ENCODE peak calls at places on chromosomes 6 and 20, in ten cellular contexts. J is ovary, Y is heart left ventricle, X is testis, O is A549, C is stomach, I is uterus, R is HCT116, S is sigmoid colon, T is tibial nerve. B is an unnamed sample.

GRCh38 chr6:83192456-83192855 is 609 bp downstream of the PGM3 start:
- DNase-seq in J (no peak), Y (no peak), X (no peak), O (no peak), C (no peak), I (no peak), R (no peak), S (no peak), T (no peak), B (no peak)

GRCh38 chr6:56450882-56451739 is 191.6 kb downstream of the DST start:
- DNase-seq in J (peak; percentile 91), Y (peak; percentile 74), X (peak; percentile 70), O (no peak), C (peak; percentile 77), I (peak; percentile 72), R (no peak), S (peak; percentile 83), T (no peak), B (peak; percentile 20)

GRCh38 chr6:167779123-167779992 is 47.4 kb upstream of the AFDN start:
- DNase-seq in J (no peak), Y (no peak), X (no peak), O (no peak), C (no peak), I (no peak), R (no peak), S (peak; percentile 57), T (no peak), B (no peak)

GRCh38 chr20:36460648-36461599 is 80.4 kb upstream of the MYL9 start:
- DNase-seq in J (peak; percentile 94), Y (peak; percentile 96), X (peak; percentile 96), O (peak; percentile 89), C (peak; percentile 96), I (peak; percentile 94), R (peak; percentile 75), S (peak; percentile 96), T (peak; percentile 93), B (peak; percentile 96)

GRCh38 chr20:18986895-18987580 is 173.5 kb downstream of the SCP2D1 start:
- DNase-seq in J (peak; percentile 42), Y (no peak), X (peak; percentile 52), O (no peak), C (no peak), I (no peak), R (no peak), S (peak; percentile 81), T (no peak), B (no peak)

GRCh38 chr20:25295386-25296093 is 47.7 kb downstream of the PYGB start:
- DNase-seq in J (no peak), Y (no peak), X (no peak), O (no peak), C (peak; percentile 72), I (no peak), R (no peak), S (no peak), T (no peak), B (no peak)

GRCh38 chr20:51417745-51418529 is 124.6 kb downstream of the NFATC2 start:
- DNase-seq in J (no peak), Y (peak; percentile 46), X (no peak), O (no peak), C (no peak), I (no peak), R (no peak), S (no peak), T (no peak), B (no peak)

GRCh38 chr6:127026247-127026646 is 92.2 kb upstream of the RSPO3 start:
- DNase-seq in J (no peak), Y (no peak), X (no peak), O (peak; percentile 61), C (no peak), I (no peak), R (peak; percentile 37), S (no peak), T (no peak), B (no peak)

GRCh38 chr6:17418281-17419188 is 25.1 kb downstream of the CAP2 start:
- DNase-seq in J (no peak), Y (no peak), X (no peak), O (peak; percentile 27), C (no peak), I (peak; percentile 25), R (no peak), S (no peak), T (no peak), B (no peak)

GRCh38 chr6:169589699-169590257 is 112.1 kb downstream of the WDR27 start:
- DNase-seq in J (no peak), Y (no peak), X (no peak), O (no peak), C (no peak), I (no peak), R (no peak), S (no peak), T (no peak), B (no peak)

GRCh38 chr6:144582939-144583613 is 297.9 kb downstream of the UTRN start:
- DNase-seq in J (no peak), Y (peak; percentile 74), X (peak; percentile 43), O (no peak), C (peak; percentile 31), I (no peak), R (no peak), S (peak; percentile 66), T (no peak), B (no peak)

GRCh38 chr6:19838442-19839236 is 1.5 kb downstream of the ID4 start:
- DNase-seq in J (peak; percentile 28), Y (peak; percentile 65), X (peak; percentile 41), O (peak; percentile 27), C (peak; percentile 74), I (no peak), R (peak; percentile 33), S (peak; percentile 67), T (no peak), B (no peak)

GRCh38 chr6:43823879-43824740 is 54.1 kb downstream of the VEGFA start:
- DNase-seq in J (no peak), Y (no peak), X (no peak), O (no peak), C (peak; percentile 87), I (no peak), R (no peak), S (no peak), T (no peak), B (no peak)

DNA sequence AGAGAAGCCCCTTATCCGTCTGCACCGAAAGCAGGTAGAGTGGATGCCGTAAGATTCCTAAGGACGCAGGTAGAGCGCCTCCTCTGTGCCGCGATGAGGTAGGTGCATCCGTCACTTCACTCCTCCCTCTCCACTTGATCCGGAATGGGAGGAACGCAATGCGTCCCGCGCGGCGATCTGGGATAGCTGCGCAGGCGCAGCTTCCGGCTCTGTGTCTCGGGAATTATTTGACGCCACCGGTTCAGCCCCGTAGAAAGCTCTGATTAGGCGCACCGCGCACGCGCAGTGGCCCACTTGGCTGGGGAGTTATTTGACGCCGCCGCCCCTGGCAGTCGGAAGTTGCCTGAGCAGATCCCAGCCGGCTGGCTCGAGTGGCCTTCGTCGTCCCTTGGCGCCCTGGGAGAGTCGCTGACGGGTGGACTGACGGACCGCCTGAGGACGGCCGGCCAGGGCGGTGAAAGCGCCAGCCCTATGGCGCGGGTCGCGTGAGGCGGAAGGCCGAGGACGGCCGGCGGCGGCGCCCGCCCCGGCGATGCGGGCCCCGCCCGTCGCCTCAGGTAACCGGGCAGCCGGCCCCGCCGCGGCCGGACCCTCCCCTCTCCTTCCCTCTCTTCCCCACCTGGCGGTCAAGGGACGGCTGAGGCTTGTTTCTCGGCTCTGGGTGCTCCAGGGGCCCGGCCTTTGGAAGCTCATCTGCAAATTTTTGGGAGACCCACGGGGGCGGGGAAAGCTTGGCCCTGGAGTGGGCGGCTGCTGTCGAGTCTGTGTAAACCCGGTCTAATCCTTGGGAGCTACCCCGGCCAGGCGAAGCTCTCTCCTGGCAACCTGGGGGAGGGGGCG is at the start of gene RALGAPB:
- DNase-seq in J (peak; percentile 99), Y (peak; percentile 100), X (peak; percentile 99), O (peak; percentile 99), C (peak; percentile 100), I (peak; percentile 99), R (peak; percentile 98), S (peak; percentile 99), T (peak; percentile 99), B (peak; percentile 99)
- TF ChIP-seq POLR2A in J (peak; percentile 76), Y (no peak), X (no peak), O (peak; percentile 52), C (no peak), I (peak; percentile 63), R (peak; percentile 86), S (no peak), T (peak; percentile 68), B (peak; percentile 73)

GRCh38 chr6:111745636-111746035 is 127.6 kb downstream of the FYN start:
- DNase-seq in J (no peak), Y (no peak), X (no peak), O (no peak), C (no peak), I (no peak), R (no peak), S (no peak), T (no peak), B (no peak)
- TF ChIP-seq POLR2A in J (no peak), Y (no peak), X (no peak), O (no peak), C (no peak), I (no peak), R (no peak), S (no peak), T (no peak), B (no peak)

DNA sequence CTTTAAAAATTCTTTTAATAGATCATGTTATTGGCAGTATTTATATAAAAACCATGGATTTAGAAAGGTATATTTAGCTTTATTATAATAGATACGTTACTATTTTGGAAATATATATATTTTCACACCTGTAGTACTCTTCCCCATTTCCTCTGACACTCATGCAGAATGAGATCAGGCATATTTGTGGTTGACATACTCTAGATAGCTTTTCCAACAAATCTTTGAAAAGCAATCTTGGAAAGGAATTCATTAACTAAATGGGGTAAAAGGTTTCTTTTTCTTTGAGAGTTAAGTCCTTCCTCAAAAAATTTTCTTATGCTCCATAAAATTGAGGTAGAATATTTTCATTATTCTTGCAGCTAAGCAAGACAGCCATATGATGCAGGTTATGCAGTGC is 14.5 kb downstream of the ASF1A start:
- DNase-seq in J (no peak), Y (no peak), X (no peak), O (no peak), C (no peak), I (no peak), R (no peak), S (no peak), T (no peak), B (no peak)
- TF ChIP-seq POLR2A in J (no peak), Y (no peak), X (no peak), O (no peak), C (no peak), I (no peak), R (no peak), S (no peak), T (no peak), B (no peak)

GRCh38 chr20:31704225-31705119 is 18.2 kb downstream of the BCL2L1 start:
- DNase-seq in J (no peak), Y (no peak), X (no peak), O (peak; percentile 96), C (peak; percentile 80), I (peak; percentile 34), R (peak; percentile 93), S (peak; percentile 57), T (no peak), B (no peak)
- TF ChIP-seq POLR2A in J (no peak), Y (no peak), X (no peak), O (no peak), C (no peak), I (no peak), R (no peak), S (no peak), T (no peak), B (no peak)

B was measured in erythroblast.